ENCODE peak calls at places on chromosomes 7 and 10, in five cellular contexts. W is RPMI8226; X is stimulated activated naive CD8-positive, alpha-beta T cell treated with anti-CD3 and anti-CD28 coated beads, Interleukin-15, amount 100 ng/mL, for 72 hours; K is iPS-NIHi11; U is adrenal gland. F is an unnamed sample.

GRCh38 chr10:103466734-103467133 is 8.0 kb upstream of the CALHM1 start:
- DNase-seq in W (no peak), X (no peak), K (no peak), U (no peak), F (no peak)

GRCh38 chr7:122886357-122887081 is at the start of gene CADPS2:
- DNase-seq in W (peak; percentile 94), X (peak; percentile 15), K (peak; percentile 85), U (peak; percentile 95), F (peak; percentile 62)

GRCh38 chr10:28996947-28997551 is 291.8 kb upstream of the LYZL1 start:
- DNase-seq in W (no peak), X (no peak), K (no peak), U (no peak), F (no peak)

GRCh38 chr7:55474944-55475911 is 97.1 kb downstream of the VOPP1 start:
- DNase-seq in W (no peak), X (peak; percentile 23), K (no peak), U (no peak), F (no peak)

GRCh38 chr10:20767028-20767427 is 130.1 kb downstream of the NEBL start:
- DNase-seq in W (no peak), X (no peak), K (no peak), U (no peak), F (no peak)

GRCh38 chr10:124132306-124132705 is 38.9 kb upstream of the CHST15 start:
- DNase-seq in W (no peak), X (no peak), K (no peak), U (no peak), F (no peak)

GRCh38 chr10:131876021-131876420 is 24.8 kb upstream of the PPP2R2D start:
- DNase-seq in W (no peak), X (no peak), K (no peak), U (no peak), F (no peak)

GRCh38 chr10:88879754-88880286 is at the start of gene STAMBPL1:
- DNase-seq in W (peak; percentile 70), X (peak; percentile 86), K (peak; percentile 71), U (peak; percentile 66), F (no peak)

GRCh38 chr7:15620491-15621185 is 58.8 kb upstream of the AGMO start:
- DNase-seq in W (no peak), X (no peak), K (no peak), U (no peak), F (no peak)

GRCh38 chr7:72278550-72278949 is 133.6 kb downstream of the CALN1 start:
- DNase-seq in W (no peak), X (no peak), K (no peak), U (no peak), F (no peak)

GRCh38 chr7:124671976-124672375 is 93.6 kb downstream of the GPR37 start:
- DNase-seq in W (no peak), X (no peak), K (no peak), U (no peak), F (no peak)

GRCh38 chr7:50276446-50276845 is 28.1 kb upstream of the IKZF1 start:
- DNase-seq in W (no peak), X (no peak), K (no peak), U (no peak), F (no peak)